ENCODE peak calls at places on chromosomes 11 and 22, in six cellular contexts. E is pancreas, F is Kasumi-1, S is GM23248, X is HT-29, R is T47D. A is an unnamed sample.

GRCh38 chr22:30472994-30473720 is 1.3 kb upstream of the SEC14L3 start:
- DNase-seq in E (no peak), F (no peak), S (no peak), X (no peak), R (no peak), A (no peak)

GRCh38 chr11:70569996-70570692 is 171.8 kb downstream of the CTTN start:
- DNase-seq in E (no peak), F (no peak), S (no peak), X (no peak), R (no peak), A (no peak)

GRCh38 chr11:126963603-126964353 is 36.8 kb downstream of the KIRREL3 start:
- DNase-seq in E (no peak), F (no peak), S (peak), X (peak), R (no peak), A (peak)

GRCh38 chr11:128756469-128756868 is 62.6 kb downstream of the FLI1 start:
- DNase-seq in E (no peak), F (no peak), S (no peak), X (no peak), R (no peak), A (no peak)

GRCh38 chr11:64536396-64536935 is 54.6 kb upstream of the SLC22A12 start:
- DNase-seq in E (no peak), F (no peak), S (peak), X (no peak), R (no peak), A (no peak)

GRCh38 chr11:60788401-60789110 is 3.4 kb downstream of the MS4A10 start:
- DNase-seq in E (no peak), F (no peak), S (no peak), X (no peak), R (no peak), A (no peak)

GRCh38 chr11:116073854-116074837 is 569.9 kb upstream of the CADM1 start:
- DNase-seq in E (no peak), F (no peak), S (peak), X (no peak), R (no peak), A (no peak)

GRCh38 chr11:126646701-126647209 is 291.3 kb downstream of the ST3GAL4 start:
- DNase-seq in E (no peak), F (no peak), S (peak), X (no peak), R (no peak), A (peak)

GRCh38 chr11:70186420-70186819 is 16.7 kb upstream of the FADD start:
- DNase-seq in E (no peak), F (no peak), S (no peak), X (no peak), R (no peak), A (no peak)

GRCh38 chr11:86162257-86162656 is 82.3 kb upstream of the EED start:
- DNase-seq in E (no peak), F (peak), S (peak), X (no peak), R (no peak), A (peak)

GRCh38 chr11:10568486-10568941 is at the start of gene LYVE1:
- DNase-seq in E (no peak), F (no peak), S (no peak), X (no peak), R (no peak), A (no peak)

GRCh38 chr11:80163441-80163840 is 722.6 kb upstream of the TENM4 start:
- DNase-seq in E (no peak), F (no peak), S (no peak), X (no peak), R (no peak), A (no peak)

GRCh38 chr22:32991353-32992115 is 66.6 kb downstream of the SYN3 start:
- DNase-seq in E (no peak), F (no peak), S (peak), X (no peak), R (no peak), A (peak)

A was measured in AG10803.